ENCODE peak calls at places on chromosome 3, in eight cellular contexts. One of them, this sample, is unnamed.

GRCh38 chr3:15347104-15347736 is 14.8 kb upstream of the SH3BP5 start:
- DNase-seq in aorta: no peak
- DNase-seq in choroid plexus epithelial cell: no peak
- DNase-seq in omental fat pad: no peak
- DNase-seq in left lung: no peak
- DNase-seq in heart left ventricle: no peak
- DNase-seq in mesothelial cell of epicardium: no peak
- DNase-seq in ovary: no peak
- DNase-seq in this sample: no peak

GRCh38 chr3:127652246-127652995 is 20.3 kb upstream of the ABTB1 start:
- DNase-seq in ovary: peak
- DNase-seq in choroid plexus epithelial cell: peak
- DNase-seq in omental fat pad: no peak
- DNase-seq in left lung: no peak
- DNase-seq in aorta: peak
- DNase-seq in heart left ventricle: peak
- DNase-seq in mesothelial cell of epicardium: peak
- DNase-seq in this sample: peak

GRCh38 chr3:29583861-29584260 is 303.0 kb downstream of the RBMS3 start:
- DNase-seq in mesothelial cell of epicardium: no peak
- DNase-seq in omental fat pad: no peak
- DNase-seq in aorta: no peak
- DNase-seq in left lung: no peak
- DNase-seq in heart left ventricle: no peak
- DNase-seq in choroid plexus epithelial cell: peak
- DNase-seq in ovary: no peak
- DNase-seq in this sample: no peak

GRCh38 chr3:99505646-99506269 is 132.6 kb upstream of the COL8A1 start:
- DNase-seq in left lung: no peak
- DNase-seq in choroid plexus epithelial cell: peak
- DNase-seq in omental fat pad: no peak
- DNase-seq in ovary: no peak
- DNase-seq in mesothelial cell of epicardium: no peak
- DNase-seq in heart left ventricle: peak
- DNase-seq in aorta: no peak
- DNase-seq in this sample: peak

GRCh38 chr3:53100818-53101466 is 29.3 kb downstream of the RFT1 start:
- DNase-seq in mesothelial cell of epicardium: no peak
- DNase-seq in aorta: no peak
- DNase-seq in left lung: no peak
- DNase-seq in choroid plexus epithelial cell: no peak
- DNase-seq in ovary: no peak
- DNase-seq in heart left ventricle: no peak
- DNase-seq in omental fat pad: no peak
- DNase-seq in this sample: no peak

GRCh38 chr3:46549408-46549904 is 16.6 kb downstream of the LRRC2 start:
- DNase-seq in aorta: no peak
- DNase-seq in left lung: no peak
- DNase-seq in ovary: no peak
- DNase-seq in mesothelial cell of epicardium: no peak
- DNase-seq in omental fat pad: no peak
- DNase-seq in heart left ventricle: no peak
- DNase-seq in choroid plexus epithelial cell: no peak
- DNase-seq in this sample: no peak

GRCh38 chr3:120850326-120851295 is 57.4 kb upstream of the STXBP5L start:
- DNase-seq in left lung: no peak
- DNase-seq in ovary: no peak
- DNase-seq in omental fat pad: no peak
- DNase-seq in choroid plexus epithelial cell: no peak
- DNase-seq in mesothelial cell of epicardium: no peak
- DNase-seq in heart left ventricle: no peak
- DNase-seq in aorta: no peak
- DNase-seq in this sample: no peak

GRCh38 chr3:12541625-12542024 is 3.7 kb downstream of the MKRN2OS start:
- DNase-seq in heart left ventricle: peak
- DNase-seq in left lung: no peak
- DNase-seq in mesothelial cell of epicardium: no peak
- DNase-seq in omental fat pad: no peak
- DNase-seq in ovary: no peak
- DNase-seq in aorta: no peak
- DNase-seq in choroid plexus epithelial cell: no peak
- DNase-seq in this sample: no peak

GRCh38 chr3:105933871-105934270 is 65.1 kb upstream of the CBLB start:
- DNase-seq in left lung: no peak
- DNase-seq in omental fat pad: no peak
- DNase-seq in aorta: no peak
- DNase-seq in ovary: no peak
- DNase-seq in mesothelial cell of epicardium: no peak
- DNase-seq in heart left ventricle: no peak
- DNase-seq in choroid plexus epithelial cell: peak
- DNase-seq in this sample: no peak

GRCh38 chr3:50408445-50408953 is 49.2 kb upstream of the TMEM115 start:
- DNase-seq in heart left ventricle: no peak
- DNase-seq in omental fat pad: no peak
- DNase-seq in left lung: no peak
- DNase-seq in mesothelial cell of epicardium: no peak
- DNase-seq in aorta: no peak
- DNase-seq in choroid plexus epithelial cell: no peak
- DNase-seq in ovary: no peak
- DNase-seq in this sample: no peak

GRCh38 chr3:188734395-188734794 is 437.4 kb upstream of the TPRG1 start:
- DNase-seq in aorta: no peak
- DNase-seq in mesothelial cell of epicardium: no peak
- DNase-seq in heart left ventricle: peak
- DNase-seq in omental fat pad: no peak
- DNase-seq in ovary: peak
- DNase-seq in left lung: no peak
- DNase-seq in choroid plexus epithelial cell: no peak
- DNase-seq in this sample: no peak

GRCh38 chr3:185242642-185243041 is 11.2 kb downstream of the EHHADH start:
- DNase-seq in heart left ventricle: no peak
- DNase-seq in mesothelial cell of epicardium: no peak
- DNase-seq in omental fat pad: no peak
- DNase-seq in left lung: no peak
- DNase-seq in aorta: no peak
- DNase-seq in ovary: no peak
- DNase-seq in choroid plexus epithelial cell: no peak
- DNase-seq in this sample: no peak

GRCh38 chr3:142878901-142879300 is 10.0 kb downstream of the PCOLCE2 start:
- DNase-seq in aorta: no peak
- DNase-seq in omental fat pad: no peak
- DNase-seq in mesothelial cell of epicardium: no peak
- DNase-seq in heart left ventricle: no peak
- DNase-seq in left lung: no peak
- DNase-seq in choroid plexus epithelial cell: no peak
- DNase-seq in ovary: no peak
- DNase-seq in this sample: no peak

GRCh38 chr3:177598110-177598833 is 401.0 kb upstream of the TBL1XR1 start:
- DNase-seq in heart left ventricle: no peak
- DNase-seq in ovary: no peak
- DNase-seq in choroid plexus epithelial cell: peak
- DNase-seq in left lung: no peak
- DNase-seq in mesothelial cell of epicardium: no peak
- DNase-seq in omental fat pad: no peak
- DNase-seq in aorta: no peak
- DNase-seq in this sample: no peak

GRCh38 chr3:190038050-190038631 is 82.6 kb downstream of the P3H2 start:
- DNase-seq in choroid plexus epithelial cell: peak
- DNase-seq in heart left ventricle: peak
- DNase-seq in left lung: peak
- DNase-seq in mesothelial cell of epicardium: no peak
- DNase-seq in aorta: peak
- DNase-seq in ovary: no peak
- DNase-seq in omental fat pad: no peak
- DNase-seq in this sample: peak

GRCh38 chr3:128382221-128382807 is 84.4 kb downstream of the DNAJB8 start:
- DNase-seq in choroid plexus epithelial cell: no peak
- DNase-seq in heart left ventricle: peak
- DNase-seq in mesothelial cell of epicardium: no peak
- DNase-seq in left lung: no peak
- DNase-seq in omental fat pad: no peak
- DNase-seq in aorta: no peak
- DNase-seq in ovary: no peak
- DNase-seq in this sample: no peak

GRCh38 chr3:156107504-156107903 is 12.9 kb upstream of the KCNAB1 start:
- DNase-seq in left lung: no peak
- DNase-seq in choroid plexus epithelial cell: no peak
- DNase-seq in heart left ventricle: no peak
- DNase-seq in ovary: no peak
- DNase-seq in omental fat pad: no peak
- DNase-seq in mesothelial cell of epicardium: no peak
- DNase-seq in aorta: no peak
- DNase-seq in this sample: no peak

GRCh38 chr3:11331101-11331500 is 58.9 kb downstream of the ATG7 start:
- DNase-seq in omental fat pad: no peak
- DNase-seq in ovary: no peak
- DNase-seq in heart left ventricle: no peak
- DNase-seq in mesothelial cell of epicardium: no peak
- DNase-seq in left lung: no peak
- DNase-seq in choroid plexus epithelial cell: peak
- DNase-seq in aorta: no peak
- DNase-seq in this sample: no peak

GRCh38 chr3:128380295-128380694 is 86.4 kb downstream of the DNAJB8 start:
- DNase-seq in omental fat pad: no peak
- DNase-seq in left lung: no peak
- DNase-seq in choroid plexus epithelial cell: no peak
- DNase-seq in ovary: no peak
- DNase-seq in aorta: no peak
- DNase-seq in heart left ventricle: no peak
- DNase-seq in mesothelial cell of epicardium: no peak
- DNase-seq in this sample: no peak

GRCh38 chr3:129101370-129102138 is 20.1 kb downstream of the RAB43 start:
- DNase-seq in heart left ventricle: peak
- DNase-seq in choroid plexus epithelial cell: no peak
- DNase-seq in mesothelial cell of epicardium: no peak
- DNase-seq in omental fat pad: no peak
- DNase-seq in ovary: no peak
- DNase-seq in aorta: no peak
- DNase-seq in left lung: no peak
- DNase-seq in this sample: no peak

GRCh38 chr3:122392868-122393844 is 9.2 kb downstream of the FAM162A start:
- DNase-seq in omental fat pad: no peak
- DNase-seq in ovary: no peak
- DNase-seq in mesothelial cell of epicardium: no peak
- DNase-seq in aorta: no peak
- DNase-seq in choroid plexus epithelial cell: peak
- DNase-seq in left lung: no peak
- DNase-seq in heart left ventricle: no peak
- DNase-seq in this sample: no peak

GRCh38 chr3:50515565-50516047 is 12.2 kb upstream of the CACNA2D2 start:
- DNase-seq in aorta: peak
- DNase-seq in heart left ventricle: peak
- DNase-seq in left lung: no peak
- DNase-seq in ovary: peak
- DNase-seq in omental fat pad: no peak
- DNase-seq in mesothelial cell of epicardium: peak
- DNase-seq in choroid plexus epithelial cell: peak
- DNase-seq in this sample: peak

GRCh38 chr3:131261137-131261536 is 120.4 kb upstream of the NUDT16 start:
- DNase-seq in left lung: no peak
- DNase-seq in omental fat pad: no peak
- DNase-seq in choroid plexus epithelial cell: no peak
- DNase-seq in heart left ventricle: no peak
- DNase-seq in mesothelial cell of epicardium: no peak
- DNase-seq in aorta: no peak
- DNase-seq in ovary: no peak
- DNase-seq in this sample: no peak

GRCh38 chr3:59286791-59287531 is 237.1 kb upstream of the CFAP20DC start:
- DNase-seq in left lung: no peak
- DNase-seq in ovary: no peak
- DNase-seq in aorta: no peak
- DNase-seq in omental fat pad: peak
- DNase-seq in choroid plexus epithelial cell: no peak
- DNase-seq in heart left ventricle: peak
- DNase-seq in mesothelial cell of epicardium: no peak
- DNase-seq in this sample: no peak

GRCh38 chr3:182710557-182711157 is 82.6 kb upstream of the ATP11B start:
- DNase-seq in choroid plexus epithelial cell: peak
- DNase-seq in omental fat pad: no peak
- DNase-seq in mesothelial cell of epicardium: no peak
- DNase-seq in heart left ventricle: no peak
- DNase-seq in aorta: no peak
- DNase-seq in left lung: no peak
- DNase-seq in ovary: no peak
- DNase-seq in this sample: no peak

GRCh38 chr3:117528688-117529087 is 819.1 kb downstream of the TUSC7 start:
- DNase-seq in left lung: no peak
- DNase-seq in heart left ventricle: no peak
- DNase-seq in aorta: no peak
- DNase-seq in choroid plexus epithelial cell: no peak
- DNase-seq in ovary: no peak
- DNase-seq in mesothelial cell of epicardium: no peak
- DNase-seq in omental fat pad: no peak
- DNase-seq in this sample: no peak

This sample was measured in psoas muscle.